ENCODE peak calls at places on chromosomes 12 and 14, in ten cellular contexts. V, Q, X, O, S, U, L, D, Z and T are unnamed samples.

GRCh38 chr12:93061414-93062099 is 132.5 kb upstream of the EEA1 start:
- DNase-seq in X (no peak), S (no peak), Q (no peak), O (no peak), L (no peak), D (peak; percentile 35), Z (no peak), U (no peak), V (peak; percentile 33), T (no peak)

GRCh38 chr14:63922696-63923421 is 70.1 kb downstream of the SYNE2 start:
- DNase-seq in O (peak; percentile 17), D (no peak), V (no peak), L (peak; percentile 99), Z (no peak), U (no peak), X (no peak), S (no peak), Q (no peak), T (no peak)

GRCh38 chr12:132348176-132348575 is 18.8 kb upstream of the GALNT9 start:
- DNase-seq in L (no peak), S (no peak), V (no peak), Z (no peak), U (no peak), X (no peak), O (no peak), Q (no peak), D (no peak), T (no peak)

GRCh38 chr12:116924558-116925453 is 14.1 kb downstream of the FBXW8 start:
- DNase-seq in D (no peak), S (peak; percentile 84), Q (peak; percentile 52), U (peak; percentile 4), Z (no peak), L (peak; percentile 87), O (peak; percentile 91), X (no peak), V (no peak), T (peak; percentile 82)

GRCh38 chr12:66755727-66756395 is 77.0 kb upstream of the GRIP1 start:
- DNase-seq in D (no peak), O (no peak), V (no peak), L (no peak), U (no peak), Z (no peak), X (no peak), S (no peak), Q (no peak), T (no peak)

GRCh38 chr12:115158816-115159215 is 474.8 kb upstream of the TBX3 start:
- DNase-seq in V (no peak), Q (no peak), X (no peak), O (no peak), L (no peak), U (no peak), S (no peak), D (no peak), Z (no peak), T (no peak)

GRCh38 chr14:59332727-59333126 is 132.5 kb downstream of the GPR135 start:
- DNase-seq in Q (no peak), D (no peak), L (peak; percentile 74), O (peak; percentile 97), V (no peak), Z (no peak), X (no peak), S (peak; percentile 82), U (peak; percentile 50), T (peak; percentile 84)

GRCh38 chr14:64253672-64254071 is 40.5 kb downstream of the ESR2 start:
- DNase-seq in V (no peak), L (peak; percentile 84), O (peak; percentile 92), Z (no peak), D (no peak), X (no peak), U (peak; percentile 2), Q (no peak), S (peak; percentile 74), T (no peak)

GRCh38 chr14:75636100-75636692 is 24.5 kb downstream of the ERG28 start:
- DNase-seq in Z (no peak), Q (no peak), V (peak; percentile 38), S (peak; percentile 81), O (peak; percentile 32), U (no peak), X (peak; percentile 27), D (peak; percentile 48), L (no peak), T (peak; percentile 80)

GRCh38 chr12:92138626-92139025 is 7.0 kb downstream of the BTG1 start:
- DNase-seq in U (no peak), Z (no peak), V (no peak), D (no peak), L (no peak), S (no peak), X (no peak), O (no peak), Q (no peak), T (no peak)

GRCh38 chr14:71943695-71944018 is 11.4 kb downstream of the RGS6 start:
- DNase-seq in X (no peak), L (no peak), O (no peak), D (no peak), S (no peak), Q (no peak), Z (no peak), U (no peak), V (no peak), T (no peak)

GRCh38 chr14:30521899-30522736 is 36.8 kb upstream of the G2E3 start:
- DNase-seq in S (peak; percentile 37), U (peak; percentile 12), V (no peak), D (no peak), L (peak; percentile 47), Z (no peak), Q (peak; percentile 16), X (peak; percentile 76), O (peak; percentile 51), T (peak; percentile 40)